ENCODE peak calls at places on chromosomes 1 and 21, in seven cellular contexts. Y, I, F, P, S, H and D are unnamed samples. For H3K9me3, the result is how much of the 10 kb centered on the place peaks cover.

GRCh38 chr1:110511436-110511835 is 7.5 kb downstream of the KCNA10 start:
- DNase-seq in Y (no peak), I (no peak), F (no peak), P (no peak), S (no peak), H (no peak), D (no peak)

GRCh38 chr1:228158151-228158571 is 7.4 kb upstream of the IBA57 start:
- DNase-seq in Y (no peak), I (no peak), F (no peak), P (no peak), S (no peak), H (no peak), D (no peak)

GRCh38 chr21:18549214-18549905 is 145.8 kb upstream of the TMPRSS15 start:
- DNase-seq in Y (no peak), I (no peak), F (no peak), P (no peak), S (no peak), H (no peak), D (no peak)

GRCh38 chr1:55143686-55144085 is 71.5 kb downstream of the USP24 start:
- DNase-seq in Y (no peak), I (peak), F (peak), P (peak), S (no peak), H (peak), D (peak)

GRCh38 chr21:16891821-16892220 is 621.0 kb upstream of the CXADR start:
- DNase-seq in Y (no peak), I (no peak), F (no peak), P (no peak), S (no peak), H (no peak), D (peak)

GRCh38 chr1:14794136-14794768 is 195.8 kb downstream of the KAZN start:
- DNase-seq in Y (no peak), I (no peak), F (no peak), P (no peak), S (no peak), H (no peak), D (no peak)

GRCh38 chr1:164576311-164577271 is 17.6 kb downstream of the PBX1 start:
- DNase-seq in Y (no peak), I (no peak), F (no peak), P (no peak), S (no peak), H (no peak), D (no peak)

GRCh38 chr1:49187054-49187453 is 410.4 kb upstream of the BEND5 start:
- DNase-seq in Y (no peak), I (no peak), F (no peak), P (no peak), S (no peak), H (no peak), D (no peak)

GRCh38 chr1:197799271-197799670 is 24.0 kb upstream of the DENND1B start:
- DNase-seq in Y (no peak), I (no peak), F (no peak), P (no peak), S (no peak), H (no peak), D (no peak)

GRCh38 chr1:20158358-20159070 is 19.4 kb downstream of the PLA2G2F start:
- DNase-seq in Y (no peak), I (no peak), F (no peak), P (no peak), S (no peak), H (no peak), D (no peak)

GRCh38 chr1:19925342-19926070 is 2.1 kb upstream of the PLA2G2E start:
- DNase-seq in Y (no peak), I (no peak), F (peak), P (no peak), S (no peak), H (peak), D (no peak)

GRCh38 chr21:46284077-46284644 is 1.2 kb downstream of the MCM3AP start:
- DNase-seq in Y (no peak), I (no peak), F (no peak), P (no peak), S (no peak), H (no peak), D (no peak)

GRCh38 chr1:18069903-18070302 is 37.7 kb upstream of the IGSF21 start:
- DNase-seq in Y (no peak), I (no peak), F (no peak), P (no peak), S (no peak), H (no peak), D (no peak)

GRCh38 chr1:51690285-51690961 is 73.5 kb downstream of the OSBPL9 start:
- DNase-seq in Y (no peak), I (no peak), F (peak), P (no peak), S (no peak), H (no peak), D (no peak)

GRCh38 chr1:51689073-51689435 is 72.2 kb downstream of the OSBPL9 start:
- DNase-seq in Y (no peak), I (no peak), F (no peak), P (no peak), S (no peak), H (no peak), D (no peak)

GRCh38 chr1:51691920-51692319 is 75.0 kb downstream of the OSBPL9 start:
- DNase-seq in Y (no peak), I (no peak), F (no peak), P (no peak), S (no peak), H (no peak), D (no peak)

GRCh38 chr1:51686450-51686849 is 69.6 kb downstream of the OSBPL9 start:
- DNase-seq in Y (no peak), I (no peak), F (no peak), P (no peak), S (no peak), H (no peak), D (no peak)

GRCh38 chr1:51689643-51690042 is 72.8 kb downstream of the OSBPL9 start:
- DNase-seq in Y (no peak), I (no peak), F (peak), P (no peak), S (no peak), H (no peak), D (no peak)
- H3K9ac ChIP-seq in Y (no peak), I (no peak), F (peak), P (no peak), S (no peak), H (no peak), D (no peak)

GRCh38 chr1:2001773-2002411 is 1.7 kb downstream of the CFAP74 start:
- DNase-seq in Y (no peak), I (no peak), F (no peak), P (no peak), S (no peak), H (peak), D (no peak)
- TF ChIP-seq YY1 in Y (no peak), I (no peak), F (no peak), P (no peak), S (no peak), H (no peak), D (no peak)

GRCh38 chr1:85638412-85638811 is 57.9 kb downstream of the CCN1 start:
- DNase-seq in Y (no peak), I (no peak), F (no peak), P (no peak), S (no peak), H (no peak), D (no peak)
- H3K9me3 ChIP-seq in Y (under half), I (under half), F (under half), P (under half), S (under half), H (under half), D (under half)

GRCh38 chr1:27556435-27556780 is 47.5 kb downstream of the AHDC1 start:
- DNase-seq in Y (no peak), I (no peak), F (no peak), P (no peak), S (no peak), H (no peak), D (no peak)
- H3K9ac ChIP-seq in Y (no peak), I (no peak), F (no peak), P (peak), S (no peak), H (no peak), D (peak)

DNA sequence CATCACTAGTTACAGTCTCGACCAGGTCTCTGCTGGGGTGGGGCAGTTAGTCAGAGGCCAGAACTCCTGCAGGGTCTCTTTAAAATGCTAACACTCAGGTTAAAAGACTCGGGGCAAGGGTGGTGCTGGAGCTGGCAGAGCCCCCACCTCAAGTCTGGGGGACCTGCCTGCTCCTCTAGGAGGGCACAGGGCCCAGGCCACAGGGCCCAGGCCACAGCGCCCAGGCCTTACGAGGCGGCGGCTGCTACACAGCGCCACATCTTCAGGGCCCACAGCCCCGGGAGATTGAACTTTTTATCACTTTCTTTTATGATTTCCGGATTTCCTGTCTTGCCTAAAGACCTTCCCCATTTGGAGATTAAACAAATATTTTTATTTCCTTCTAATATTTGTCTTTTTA is 10.4 kb downstream of the MPZ start:
- DNase-seq in Y (no peak), I (no peak), F (no peak), P (no peak), S (no peak), H (no peak), D (no peak)
- TF ChIP-seq YY1 in Y (no peak), I (no peak), F (no peak), P (no peak), S (no peak), H (no peak), D (no peak)

GRCh38 chr1:3030663-3031381 is 9.6 kb downstream of the ACTRT2 start:
- DNase-seq in Y (no peak), I (no peak), F (no peak), P (no peak), S (no peak), H (no peak), D (no peak)
- H3K9me3 ChIP-seq in Y (under half), I (half or more), F (under half), P (under half), S (under half), H (under half), D (under half)

DNA sequence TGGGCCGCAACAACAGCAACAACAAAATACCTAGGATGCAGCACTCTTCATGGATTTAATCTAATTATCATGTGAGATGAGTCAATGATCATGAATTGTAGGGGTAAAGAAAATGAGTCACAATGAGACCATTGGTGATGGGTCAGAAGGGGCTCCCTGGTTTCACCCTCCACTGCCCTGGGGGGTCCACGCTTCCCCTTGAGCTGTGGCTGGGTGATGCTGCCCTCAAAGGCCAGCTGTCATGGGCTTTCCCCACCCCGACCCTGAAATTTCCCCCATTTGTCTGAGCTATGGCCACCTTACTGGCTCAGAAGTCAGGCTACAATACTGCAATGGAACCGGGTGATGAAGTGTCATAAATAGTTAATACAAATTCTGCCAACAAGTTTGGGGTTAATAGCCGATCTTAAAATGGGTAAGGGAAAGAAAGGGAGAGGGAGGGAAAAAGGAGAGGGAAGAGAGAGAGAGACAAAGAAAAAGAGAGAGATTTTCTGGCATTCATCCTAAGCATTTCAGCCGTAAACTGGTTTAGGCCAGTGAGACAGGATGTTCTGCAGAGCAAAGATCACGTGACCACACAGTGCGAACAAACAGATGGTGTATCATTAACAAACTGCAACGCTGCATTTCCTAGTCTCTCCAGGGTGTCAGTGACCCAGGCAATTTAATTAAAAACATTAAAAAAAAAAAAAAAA is 143.4 kb upstream of the ERRFI1 start:
- DNase-seq in Y (peak), I (no peak), F (peak), P (no peak), S (peak), H (no peak), D (no peak)
- H3K9ac ChIP-seq in Y (peak), I (no peak), F (peak), P (no peak), S (peak), H (peak), D (no peak)

GRCh38 chr1:59018446-59018845 is 234.6 kb upstream of the JUN start:
- DNase-seq in Y (no peak), I (no peak), F (no peak), P (no peak), S (no peak), H (no peak), D (no peak)

GRCh38 chr1:59017501-59018231 is 233.8 kb upstream of the JUN start:
- DNase-seq in Y (no peak), I (no peak), F (no peak), P (no peak), S (no peak), H (no peak), D (no peak)

GRCh38 chr1:59014827-59015226 is 231.0 kb upstream of the JUN start:
- DNase-seq in Y (no peak), I (no peak), F (no peak), P (no peak), S (no peak), H (no peak), D (no peak)

GRCh38 chr1:59015708-59016107 is 231.9 kb upstream of the JUN start:
- DNase-seq in Y (no peak), I (peak), F (no peak), P (no peak), S (no peak), H (no peak), D (no peak)

DNA sequence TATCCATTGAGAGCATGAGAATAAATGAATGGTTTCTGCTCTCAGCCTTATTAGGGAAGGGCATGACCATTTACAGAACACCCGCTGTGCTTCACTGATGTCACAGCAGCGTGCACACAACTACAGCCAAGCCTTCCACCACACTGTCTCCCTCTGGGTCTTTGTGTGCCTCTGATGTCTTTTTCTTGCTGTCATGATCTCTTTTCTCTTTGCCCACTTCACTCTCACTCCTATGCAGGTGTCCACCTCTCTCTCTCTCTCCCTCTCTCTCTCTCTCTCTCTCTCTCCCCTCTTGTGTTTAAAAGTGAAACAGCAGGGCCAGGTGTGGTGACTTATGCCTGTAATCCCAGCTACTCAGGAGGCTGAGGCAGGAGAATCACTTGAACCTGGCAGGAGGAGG is 232.5 kb upstream of the JUN start:
- DNase-seq in Y (no peak), I (no peak), F (no peak), P (no peak), S (no peak), H (no peak), D (no peak)
- TF ChIP-seq YY1 in Y (no peak), I (no peak), F (no peak), P (no peak), S (no peak), H (no peak), D (no peak)